ENCODE peak calls at places on chromosome 1, in eight cellular contexts. A, R, H, N, E, U, Q and F are unnamed samples.

GRCh38 chr1:81703736-81704463 is 96.8 kb upstream of the ADGRL2 start:
- DNase-seq in U (no peak), R (peak), A (no peak), Q (peak), H (no peak), E (no peak), N (no peak), F (no peak)

GRCh38 chr1:79193211-79194079 is 186.9 kb upstream of the ADGRL4 start:
- DNase-seq in E (no peak), R (peak), N (no peak), H (no peak), U (no peak), A (no peak), Q (peak), F (no peak)

GRCh38 chr1:55155522-55155921 is 59.6 kb downstream of the USP24 start:
- DNase-seq in Q (no peak), N (peak), H (no peak), U (no peak), E (no peak), R (peak), A (no peak), F (peak)

GRCh38 chr1:8463144-8463927 is 145.4 kb downstream of the SLC45A1 start:
- DNase-seq in Q (peak), A (no peak), H (no peak), U (no peak), N (no peak), R (peak), E (no peak), F (no peak)

GRCh38 chr1:217542837-217543236 is 88.1 kb downstream of the GPATCH2 start:
- DNase-seq in R (no peak), Q (no peak), U (no peak), A (no peak), E (no peak), N (no peak), H (no peak), F (no peak)

GRCh38 chr1:180923024-180923841 is 10.5 kb downstream of the KIAA1614 start:
- DNase-seq in H (no peak), R (peak), A (no peak), Q (peak), N (no peak), E (no peak), U (no peak), F (no peak)

GRCh38 chr1:235090406-235091069 is 38.1 kb downstream of the TOMM20 start:
- DNase-seq in N (no peak), H (no peak), A (no peak), E (no peak), R (peak), U (no peak), Q (peak), F (no peak)

GRCh38 chr1:153277852-153278251 is 18.4 kb downstream of the LORICRIN start:
- DNase-seq in R (no peak), E (no peak), Q (no peak), A (no peak), H (peak), U (no peak), N (no peak), F (no peak)

GRCh38 chr1:9589719-9590157 is 1.0 kb downstream of the TMEM201 start:
- DNase-seq in R (peak), H (no peak), N (no peak), U (no peak), Q (peak), A (no peak), E (no peak), F (no peak)

GRCh38 chr1:206691604-206692003 is 6.9 kb downstream of the MAPKAPK2 start:
- DNase-seq in H (no peak), N (peak), A (no peak), U (no peak), R (no peak), E (no peak), Q (peak), F (no peak)